ENCODE peak calls at places on chromosomes 4 and X, in nine cellular contexts. X, Z, L, G, C, J, M, N and S are unnamed samples.

GRCh38 chr4:153643406-153644016 is 40.6 kb upstream of the TLR2 start:
- DNase-seq in X (no peak), Z (no peak), L (no peak), G (peak; percentile 74), C (peak; percentile 34), J (no peak), M (peak; percentile 56), N (peak; percentile 57), S (no peak)

GRCh38 chr4:16867827-16868226 is 30.6 kb downstream of the LDB2 start:
- DNase-seq in X (no peak), Z (no peak), L (no peak), G (no peak), C (no peak), J (no peak), M (no peak), N (no peak), S (no peak)

GRCh38 chr4:90057091-90057490 is 70.1 kb upstream of the CCSER1 start:
- DNase-seq in X (no peak), Z (no peak), L (no peak), G (no peak), C (no peak), J (no peak), M (no peak), N (no peak), S (no peak)

GRCh38 chrX:70171636-70172035 is 5.6 kb upstream of the DGAT2L6 start:
- DNase-seq in X (no peak), Z (no peak), L (no peak), G (no peak), C (no peak), J (no peak), M (peak; percentile 28), N (no peak), S (no peak)

GRCh38 chr4:81965911-81966310 is 407.9 kb downstream of the HNRNPD start:
- DNase-seq in X (no peak), Z (no peak), L (no peak), G (no peak), C (no peak), J (no peak), M (no peak), N (no peak), S (no peak)

GRCh38 chrX:155027509-155028066 is 944 bp downstream of the FUNDC2 start:
- DNase-seq in X (no peak), Z (no peak), L (no peak), G (peak; percentile 75), C (no peak), J (no peak), M (peak; percentile 82), N (no peak), S (no peak)

GRCh38 chr4:673349-674091 is 556 bp downstream of the ATP5ME start:
- DNase-seq in X (peak; percentile 81), Z (peak; percentile 73), L (no peak), G (peak; percentile 58), C (no peak), J (peak; percentile 93), M (no peak), N (no peak), S (peak; percentile 47)

GRCh38 chr4:7915875-7916242 is 23.8 kb downstream of the AFAP1 start:
- DNase-seq in X (no peak), Z (no peak), L (no peak), G (no peak), C (no peak), J (no peak), M (no peak), N (no peak), S (no peak)

GRCh38 chr4:3510481-3510880 is 21.7 kb downstream of the LRPAP1 start:
- DNase-seq in X (no peak), Z (no peak), L (no peak), G (no peak), C (no peak), J (peak; percentile 71), M (no peak), N (no peak), S (no peak)

GRCh38 chrX:120755066-120755846 is 120.4 kb downstream of the CT47B1 start:
- DNase-seq in X (no peak), Z (peak; percentile 47), L (no peak), G (peak; percentile 68), C (no peak), J (no peak), M (no peak), N (no peak), S (no peak)

GRCh38 chr4:182871616-182872015 is 45.6 kb downstream of the DCTD start:
- DNase-seq in X (no peak), Z (no peak), L (no peak), G (no peak), C (no peak), J (no peak), M (no peak), N (no peak), S (no peak)

GRCh38 chr4:158778712-158779111 is 9.9 kb downstream of the FNIP2 start:
- DNase-seq in X (no peak), Z (peak; percentile 56), L (no peak), G (no peak), C (no peak), J (no peak), M (no peak), N (no peak), S (no peak)

GRCh38 chr4:166994686-166995085 is 239.6 kb downstream of the SPOCK3 start:
- DNase-seq in X (no peak), Z (no peak), L (no peak), G (no peak), C (no peak), J (no peak), M (no peak), N (no peak), S (no peak)

GRCh38 chrX:9635805-9636204 is 129.8 kb downstream of the GPR143 start:
- DNase-seq in X (no peak), Z (no peak), L (no peak), G (peak; percentile 4), C (no peak), J (no peak), M (peak; percentile 26), N (no peak), S (no peak)

GRCh38 chr4:7287274-7287917 is 95.1 kb downstream of the SORCS2 start:
- DNase-seq in X (no peak), Z (no peak), L (no peak), G (no peak), C (no peak), J (no peak), M (no peak), N (no peak), S (no peak)

GRCh38 chr4:157072002-157072401 is 3.9 kb upstream of the GLRB start:
- DNase-seq in X (no peak), Z (no peak), L (no peak), G (no peak), C (no peak), J (no peak), M (peak; percentile 52), N (no peak), S (no peak)

GRCh38 chr4:89006307-89006706 is 50.7 kb downstream of the FAM13A start:
- DNase-seq in X (no peak), Z (no peak), L (no peak), G (no peak), C (no peak), J (no peak), M (no peak), N (no peak), S (no peak)

GRCh38 chr4:31146366-31146765 is 426.2 kb downstream of the PCDH7 start:
- DNase-seq in X (no peak), Z (no peak), L (no peak), G (no peak), C (no peak), J (no peak), M (no peak), N (peak; percentile 1), S (no peak)

GRCh38 chrX:124239911-124240310 is 92.5 kb upstream of the TEX13D start:
- DNase-seq in X (no peak), Z (no peak), L (no peak), G (no peak), C (no peak), J (no peak), M (no peak), N (no peak), S (no peak)

GRCh38 chrX:131729295-131729694 is 185.4 kb downstream of the OR13H1 start:
- DNase-seq in X (no peak), Z (peak; percentile 89), L (no peak), G (no peak), C (no peak), J (no peak), M (peak; percentile 86), N (no peak), S (no peak)
- H3K4me3 ChIP-seq in X (no peak overlapping the region), Z (no peak overlapping the region), L (no peak overlapping the region), G (no peak overlapping the region), C (no peak overlapping the region), J (no peak overlapping the region), M (peak overlapping the region; percentile 53), N (no peak overlapping the region), S (no peak overlapping the region)

GRCh38 chr4:83390965-83391364 is 56.3 kb upstream of the HPSE start:
- DNase-seq in X (no peak), Z (no peak), L (no peak), G (no peak), C (no peak), J (no peak), M (no peak), N (no peak), S (no peak)
- TF ChIP-seq CTCF in X (no peak), Z (no peak), L (no peak), G (no peak), C (no peak), J (no peak), M (no peak), N (no peak), S (no peak)

GRCh38 chr4:87010192-87010591 is 75.4 kb downstream of the AFF1 start:
- DNase-seq in X (no peak), Z (no peak), L (no peak), G (no peak), C (no peak), J (no peak), M (no peak), N (no peak), S (no peak)

GRCh38 chr4:87012265-87012953 is 77.6 kb downstream of the AFF1 start:
- DNase-seq in X (no peak), Z (no peak), L (no peak), G (no peak), C (no peak), J (no peak), M (no peak), N (no peak), S (peak; percentile 72)

GRCh38 chr4:87009095-87009648 is 74.4 kb downstream of the AFF1 start:
- DNase-seq in X (no peak), Z (peak; percentile 44), L (no peak), G (peak; percentile 65), C (no peak), J (no peak), M (no peak), N (no peak), S (no peak)

GRCh38 chr4:87014284-87014782 is 79.5 kb downstream of the AFF1 start:
- DNase-seq in X (no peak), Z (no peak), L (no peak), G (no peak), C (no peak), J (no peak), M (no peak), N (no peak), S (no peak)

GRCh38 chr4:87011340-87012034 is 76.7 kb downstream of the AFF1 start:
- DNase-seq in X (no peak), Z (no peak), L (no peak), G (peak; percentile 37), C (peak; percentile 30), J (no peak), M (peak; percentile 93), N (peak; percentile 49), S (no peak)
- H3K4me3 ChIP-seq in X (no peak overlapping the region), Z (no peak overlapping the region), L (no peak overlapping the region), G (no peak overlapping the region), C (no peak overlapping the region), J (no peak overlapping the region), M (no peak overlapping the region), N (peak overlapping the region; percentile 5), S (no peak overlapping the region)

GRCh38 chrX:38939067-38939466 is 137.8 kb downstream of the MID1IP1 start:
- DNase-seq in X (no peak), Z (no peak), L (no peak), G (no peak), C (no peak), J (no peak), M (peak; percentile 96), N (no peak), S (no peak)
- TF ChIP-seq CTCF in X (no peak), Z (no peak), L (no peak), G (no peak), C (no peak), J (no peak), M (no peak), N (no peak), S (no peak)